ENCODE peak calls at places on chromosomes 5 and 9, in ten cellular contexts. One of them, this sample, is unnamed.

GRCh38 chr5:34686762-34687268 is 30.7 kb downstream of the RAI14 start:
- DNase-seq in stimulated activated naive CD4-positive, alpha-beta T cell treated with Interleukin-2 at 50 U/mL for 16 hours: no peak
- DNase-seq in stromal cell of bone marrow: peak
- DNase-seq in cardiac muscle cell: peak
- DNase-seq in iris pigment epithelial cell: peak
- DNase-seq in midbrain: no peak
- DNase-seq in GM23248: peak
- DNase-seq in neural crest cell: no peak
- DNase-seq in M059J: peak
- DNase-seq in A172: peak
- DNase-seq in this sample: peak

GRCh38 chr9:127860779-127861178 is 6.3 kb upstream of the ENG start:
- DNase-seq in A172: no peak
- DNase-seq in cardiac muscle cell: no peak
- DNase-seq in GM23248: no peak
- DNase-seq in stimulated activated naive CD4-positive, alpha-beta T cell treated with Interleukin-2 at 50 U/mL for 16 hours: no peak
- DNase-seq in iris pigment epithelial cell: no peak
- DNase-seq in midbrain: no peak
- DNase-seq in stromal cell of bone marrow: no peak
- DNase-seq in M059J: no peak
- DNase-seq in neural crest cell: no peak
- DNase-seq in this sample: no peak

GRCh38 chr9:18675973-18676372 is 202.0 kb downstream of the ADAMTSL1 start:
- DNase-seq in neural crest cell: no peak
- DNase-seq in stromal cell of bone marrow: no peak
- DNase-seq in M059J: no peak
- DNase-seq in cardiac muscle cell: no peak
- DNase-seq in stimulated activated naive CD4-positive, alpha-beta T cell treated with Interleukin-2 at 50 U/mL for 16 hours: no peak
- DNase-seq in midbrain: no peak
- DNase-seq in GM23248: no peak
- DNase-seq in A172: no peak
- DNase-seq in iris pigment epithelial cell: no peak
- DNase-seq in this sample: no peak

GRCh38 chr9:87713278-87713989 is 12.5 kb upstream of the CTSL start:
- DNase-seq in GM23248: peak
- DNase-seq in stromal cell of bone marrow: peak
- DNase-seq in cardiac muscle cell: peak
- DNase-seq in neural crest cell: no peak
- DNase-seq in A172: peak
- DNase-seq in iris pigment epithelial cell: peak
- DNase-seq in M059J: peak
- DNase-seq in stimulated activated naive CD4-positive, alpha-beta T cell treated with Interleukin-2 at 50 U/mL for 16 hours: peak
- DNase-seq in midbrain: peak
- DNase-seq in this sample: peak

GRCh38 chr5:173456751-173457171 is 128.5 kb upstream of the STC2 start:
- DNase-seq in stimulated activated naive CD4-positive, alpha-beta T cell treated with Interleukin-2 at 50 U/mL for 16 hours: no peak
- DNase-seq in M059J: peak
- DNase-seq in cardiac muscle cell: peak
- DNase-seq in iris pigment epithelial cell: peak
- DNase-seq in neural crest cell: no peak
- DNase-seq in GM23248: no peak
- DNase-seq in A172: peak
- DNase-seq in stromal cell of bone marrow: no peak
- DNase-seq in midbrain: no peak
- DNase-seq in this sample: peak

GRCh38 chr9:128205296-128205944 is 2.2 kb downstream of the DNM1 start:
- DNase-seq in stimulated activated naive CD4-positive, alpha-beta T cell treated with Interleukin-2 at 50 U/mL for 16 hours: no peak
- DNase-seq in cardiac muscle cell: no peak
- DNase-seq in iris pigment epithelial cell: no peak
- DNase-seq in M059J: no peak
- DNase-seq in GM23248: no peak
- DNase-seq in stromal cell of bone marrow: no peak
- DNase-seq in A172: no peak
- DNase-seq in neural crest cell: no peak
- DNase-seq in midbrain: no peak
- DNase-seq in this sample: no peak

GRCh38 chr5:154058055-154059038 is 19.6 kb downstream of the MFAP3 start:
- DNase-seq in midbrain: no peak
- DNase-seq in stimulated activated naive CD4-positive, alpha-beta T cell treated with Interleukin-2 at 50 U/mL for 16 hours: no peak
- DNase-seq in iris pigment epithelial cell: peak
- DNase-seq in A172: peak
- DNase-seq in GM23248: no peak
- DNase-seq in M059J: peak
- DNase-seq in neural crest cell: no peak
- DNase-seq in cardiac muscle cell: peak
- DNase-seq in stromal cell of bone marrow: no peak
- DNase-seq in this sample: peak

GRCh38 chr9:34552606-34552981 is 29.8 kb upstream of the ENHO start:
- DNase-seq in cardiac muscle cell: no peak
- DNase-seq in midbrain: no peak
- DNase-seq in A172: no peak
- DNase-seq in neural crest cell: no peak
- DNase-seq in stimulated activated naive CD4-positive, alpha-beta T cell treated with Interleukin-2 at 50 U/mL for 16 hours: no peak
- DNase-seq in iris pigment epithelial cell: no peak
- DNase-seq in stromal cell of bone marrow: no peak
- DNase-seq in M059J: no peak
- DNase-seq in GM23248: no peak
- DNase-seq in this sample: no peak

GRCh38 chr5:68193481-68194036 is 22.0 kb upstream of the PIK3R1 start:
- DNase-seq in neural crest cell: no peak
- DNase-seq in cardiac muscle cell: peak
- DNase-seq in iris pigment epithelial cell: peak
- DNase-seq in GM23248: no peak
- DNase-seq in stromal cell of bone marrow: no peak
- DNase-seq in M059J: no peak
- DNase-seq in A172: no peak
- DNase-seq in stimulated activated naive CD4-positive, alpha-beta T cell treated with Interleukin-2 at 50 U/mL for 16 hours: no peak
- DNase-seq in midbrain: no peak
- DNase-seq in this sample: no peak

GRCh38 chr9:95854386-95855015 is 21.0 kb upstream of the ERCC6L2 start:
- DNase-seq in stimulated activated naive CD4-positive, alpha-beta T cell treated with Interleukin-2 at 50 U/mL for 16 hours: no peak
- DNase-seq in A172: peak
- DNase-seq in stromal cell of bone marrow: peak
- DNase-seq in neural crest cell: no peak
- DNase-seq in cardiac muscle cell: peak
- DNase-seq in GM23248: peak
- DNase-seq in M059J: peak
- DNase-seq in iris pigment epithelial cell: peak
- DNase-seq in midbrain: no peak
- DNase-seq in this sample: no peak

GRCh38 chr5:57417981-57418380 is 64.6 kb downstream of the ACTBL2 start:
- DNase-seq in A172: no peak
- DNase-seq in cardiac muscle cell: no peak
- DNase-seq in M059J: no peak
- DNase-seq in GM23248: no peak
- DNase-seq in stromal cell of bone marrow: no peak
- DNase-seq in neural crest cell: no peak
- DNase-seq in iris pigment epithelial cell: no peak
- DNase-seq in stimulated activated naive CD4-positive, alpha-beta T cell treated with Interleukin-2 at 50 U/mL for 16 hours: no peak
- DNase-seq in midbrain: no peak
- DNase-seq in this sample: no peak

GRCh38 chr5:59124983-59125960 is 542.4 kb downstream of the RAB3C start:
- DNase-seq in stimulated activated naive CD4-positive, alpha-beta T cell treated with Interleukin-2 at 50 U/mL for 16 hours: no peak
- DNase-seq in iris pigment epithelial cell: peak
- DNase-seq in A172: no peak
- DNase-seq in neural crest cell: no peak
- DNase-seq in GM23248: no peak
- DNase-seq in midbrain: no peak
- DNase-seq in M059J: no peak
- DNase-seq in cardiac muscle cell: peak
- DNase-seq in stromal cell of bone marrow: no peak
- DNase-seq in this sample: peak

GRCh38 chr9:4741365-4742031 is 496 bp upstream of the AK3 start:
- DNase-seq in M059J: peak
- DNase-seq in stromal cell of bone marrow: no peak
- DNase-seq in iris pigment epithelial cell: peak
- DNase-seq in A172: no peak
- DNase-seq in stimulated activated naive CD4-positive, alpha-beta T cell treated with Interleukin-2 at 50 U/mL for 16 hours: no peak
- DNase-seq in neural crest cell: peak
- DNase-seq in cardiac muscle cell: peak
- DNase-seq in midbrain: peak
- DNase-seq in GM23248: peak
- DNase-seq in this sample: peak

GRCh38 chr9:114737118-114737517 is 55.1 kb upstream of the TEX48 start:
- DNase-seq in cardiac muscle cell: no peak
- DNase-seq in neural crest cell: no peak
- DNase-seq in midbrain: no peak
- DNase-seq in iris pigment epithelial cell: no peak
- DNase-seq in stimulated activated naive CD4-positive, alpha-beta T cell treated with Interleukin-2 at 50 U/mL for 16 hours: peak
- DNase-seq in A172: no peak
- DNase-seq in M059J: no peak
- DNase-seq in stromal cell of bone marrow: no peak
- DNase-seq in GM23248: no peak
- DNase-seq in this sample: no peak